ENCODE peak calls at places on chromosomes 3 and 15, in five cellular contexts. L is cardiac muscle cell, Y is PC-3, K is mesendoderm, F is ovary. W is an unnamed sample.

GRCh38 chr15:53758412-53758811 is 1.1 kb downstream of the WDR72 start:
- DNase-seq in L (peak; percentile 14), Y (no peak), K (peak; percentile 6), F (no peak), W (no peak)

GRCh38 chr15:67916565-67916964 is 76.7 kb upstream of the RNU6-1 start:
- DNase-seq in L (no peak), Y (no peak), K (no peak), F (no peak), W (peak; percentile 9)

GRCh38 chr3:122415762-122416654 is at the start of gene WDR5B:
- DNase-seq in L (peak; percentile 97), Y (peak; percentile 99), K (peak; percentile 99), F (peak; percentile 98), W (peak; percentile 99)

GRCh38 chr3:185150561-185150960 is 2.3 kb downstream of the C3orf70 start:
- DNase-seq in L (no peak), Y (no peak), K (no peak), F (no peak), W (no peak)

GRCh38 chr15:80931721-80932609 is 57.7 kb downstream of the MESD start:
- DNase-seq in L (no peak), Y (no peak), K (no peak), F (no peak), W (peak; percentile 80)

GRCh38 chr3:171088984-171089754 is 62.6 kb upstream of the SLC2A2 start:
- DNase-seq in L (no peak), Y (peak; percentile 83), K (peak; percentile 58), F (no peak), W (no peak)

GRCh38 chr3:195007794-195008193 is 263.2 kb downstream of the XXYLT1 start:
- DNase-seq in L (no peak), Y (no peak), K (no peak), F (no peak), W (no peak)

GRCh38 chr15:90305932-90306331 is 40.5 kb downstream of the NGRN start:
- DNase-seq in L (no peak), Y (no peak), K (no peak), F (no peak), W (no peak)

GRCh38 chr3:131386429-131386926 is 4.9 kb downstream of the NUDT16 start:
- DNase-seq in L (no peak), Y (no peak), K (peak; percentile 25), F (peak; percentile 38), W (peak; percentile 85)

GRCh38 chr3:160020057-160020711 is 31.5 kb downstream of the IL12A start:
- DNase-seq in L (no peak), Y (no peak), K (no peak), F (no peak), W (no peak)

GRCh38 chr15:22795206-22796063 is 9.0 kb downstream of the NIPA1 start:
- DNase-seq in L (no peak), Y (no peak), K (peak; percentile 80), F (no peak), W (no peak)

DNA sequence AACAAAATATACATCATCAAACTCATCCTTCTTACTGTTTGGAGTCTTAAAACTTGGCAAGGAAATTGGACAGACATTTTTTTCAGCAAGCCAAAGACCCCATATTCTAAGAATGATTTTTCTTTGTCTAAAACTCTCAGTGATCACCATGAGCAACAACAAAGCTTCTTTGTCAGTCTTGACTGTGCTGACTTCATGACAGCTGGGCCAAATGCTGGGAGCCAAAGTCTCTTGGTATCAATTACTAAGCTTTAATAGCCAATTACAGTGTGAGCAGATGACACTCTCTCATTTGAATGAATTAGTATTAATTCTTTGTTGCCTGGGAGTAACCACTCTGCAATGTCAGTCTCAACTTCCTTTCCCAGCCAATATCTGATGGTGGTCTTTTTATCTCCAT is 48.1 kb upstream of the GK5 start:
- DNase-seq in L (no peak), Y (no peak), K (no peak), F (no peak), W (no peak)
- H3K4me1 ChIP-seq in L (no peaks in the 10 kb centered on the region), Y (no peaks in the 10 kb centered on the region), K (no peaks in the 10 kb centered on the region), F (no peaks in the 10 kb centered on the region), W (no peaks in the 10 kb centered on the region)

DNA sequence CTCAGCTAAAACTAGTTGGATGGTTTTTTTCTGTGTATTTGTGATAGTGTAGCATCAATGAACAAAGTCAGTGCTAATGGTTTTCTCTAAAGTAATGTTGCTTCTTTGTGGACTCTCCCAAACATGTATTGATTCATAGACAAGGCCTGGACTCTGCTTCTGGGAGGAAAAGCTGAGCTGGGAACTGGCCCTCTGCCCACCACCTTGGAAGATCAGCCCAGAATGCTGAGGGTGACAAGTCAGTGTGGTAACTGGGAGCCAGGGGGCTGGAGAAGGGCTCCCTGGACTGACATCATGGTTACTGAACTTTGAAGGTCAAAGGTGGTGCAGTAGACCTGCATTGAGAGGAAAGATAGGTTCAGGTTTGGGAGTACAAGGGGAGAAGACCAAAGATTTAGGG is 3.0 kb downstream of the ARHGAP31 start:
- DNase-seq in L (no peak), Y (peak; percentile 27), K (no peak), F (peak; percentile 40), W (no peak)
- H3K27ac ChIP-seq in L (peak overlapping the region; percentile 90), Y (no peak overlapping the region), K (no peak overlapping the region), F (no peak overlapping the region), W (peak overlapping the region; percentile 99)

DNA sequence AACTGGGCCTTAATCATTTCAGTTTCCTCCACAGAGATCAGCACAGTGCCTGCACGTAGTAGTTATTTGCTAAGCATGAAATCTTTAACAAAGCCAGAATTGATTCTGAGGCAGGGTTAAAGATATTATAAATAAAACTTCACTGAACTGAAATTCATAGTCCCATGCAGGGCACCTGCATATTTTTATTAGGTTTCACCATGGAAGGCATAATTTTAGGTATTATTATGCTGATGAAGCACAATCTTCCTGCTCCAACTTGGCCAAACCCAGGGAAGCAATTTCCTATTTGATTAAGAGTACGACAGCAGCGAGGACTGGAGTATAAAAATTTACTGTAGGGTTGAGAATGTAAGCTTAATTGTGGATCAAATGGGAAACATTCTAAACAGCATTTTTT is 1070.4 kb upstream of the CFAP20DC start:
- DNase-seq in L (no peak), Y (no peak), K (no peak), F (no peak), W (no peak)
- H3K36me3 ChIP-seq in L (no peaks in the 10 kb centered on the region), Y (no peaks in the 10 kb centered on the region), K (no peaks in the 10 kb centered on the region), F (no peaks in the 10 kb centered on the region), W (no peaks in the 10 kb centered on the region)

GRCh38 chr15:74332011-74332410 is 35.4 kb downstream of the CYP11A1 start:
- DNase-seq in L (no peak), Y (no peak), K (peak; percentile 47), F (no peak), W (no peak)
- H3K4me1 ChIP-seq in L (no peaks in the 10 kb centered on the region), Y (peaks cover 4% of the 10 kb centered on the region), K (peaks cover 3% of the 10 kb centered on the region), F (no peaks in the 10 kb centered on the region), W (no peaks in the 10 kb centered on the region)

GRCh38 chr3:129117134-129117533 is 4.5 kb downstream of the RAB43 start:
- DNase-seq in L (no peak), Y (no peak), K (no peak), F (no peak), W (no peak)

GRCh38 chr3:129112308-129113052 is 9.1 kb downstream of the RAB43 start:
- DNase-seq in L (no peak), Y (no peak), K (peak; percentile 80), F (no peak), W (no peak)

GRCh38 chr3:129118745-129119144 is 2.9 kb downstream of the RAB43 start:
- DNase-seq in L (no peak), Y (no peak), K (no peak), F (no peak), W (no peak)

GRCh38 chr3:129116482-129116946 is 5.1 kb downstream of the RAB43 start:
- DNase-seq in L (peak; percentile 6), Y (no peak), K (peak; percentile 63), F (no peak), W (no peak)

DNA sequence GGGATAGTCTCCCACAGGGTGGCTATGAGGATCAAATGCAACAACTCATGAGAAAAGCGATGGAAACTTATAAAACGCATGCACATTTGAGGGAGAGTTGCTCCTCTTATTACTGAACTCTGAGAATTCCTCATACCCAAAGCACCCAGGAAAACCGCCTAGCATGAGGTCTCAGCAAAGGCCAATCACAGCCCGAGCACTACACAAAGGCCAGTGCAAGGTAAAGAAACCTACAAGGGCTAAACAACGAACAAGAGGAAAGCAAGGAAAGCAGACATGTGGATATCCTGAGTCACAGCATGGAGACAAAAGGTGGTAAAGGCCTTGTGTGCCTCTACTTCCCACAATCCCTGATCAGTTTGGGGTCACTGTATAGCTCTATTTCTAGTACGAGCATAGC is 7.1 kb downstream of the RAB43 start:
- DNase-seq in L (no peak), Y (no peak), K (no peak), F (no peak), W (no peak)
- H3K27ac ChIP-seq in L (no peak overlapping the region), Y (no peak overlapping the region), K (no peak overlapping the region), F (no peak overlapping the region), W (no peak overlapping the region)

DNA sequence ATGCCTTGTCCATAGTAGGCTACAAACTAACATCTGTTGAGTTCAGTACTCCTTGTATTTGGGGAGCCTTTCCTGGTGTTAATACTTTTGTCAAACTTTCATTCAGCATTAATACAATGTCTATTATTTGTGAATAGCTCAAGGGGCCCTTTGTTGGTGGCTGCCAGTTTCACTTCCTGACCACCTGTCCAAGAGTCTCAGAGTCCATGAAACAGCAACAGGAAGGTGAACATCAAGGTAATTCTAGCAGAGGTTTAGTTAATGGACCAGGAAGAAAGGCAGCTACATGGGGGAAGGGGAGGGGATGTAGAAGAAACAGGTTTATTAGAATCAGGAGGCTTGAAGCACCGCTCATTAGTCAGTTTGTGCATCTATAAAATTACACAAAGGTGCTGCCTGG is 386.9 kb downstream of the PDCD6IP start:
- DNase-seq in L (no peak), Y (no peak), K (no peak), F (no peak), W (no peak)
- H3K36me3 ChIP-seq in L (no peaks in the 10 kb centered on the region), Y (no peaks in the 10 kb centered on the region), K (no peaks in the 10 kb centered on the region), F (no peaks in the 10 kb centered on the region), W (no peaks in the 10 kb centered on the region)

GRCh38 chr3:188253123-188253793 is 99.3 kb downstream of the LPP start:
- DNase-seq in L (no peak), Y (no peak), K (no peak), F (no peak), W (no peak)

GRCh38 chr3:188253800-188254452 is 100.0 kb downstream of the LPP start:
- DNase-seq in L (no peak), Y (no peak), K (peak; percentile 56), F (no peak), W (no peak)

GRCh38 chr3:188256764-188257163 is 102.8 kb downstream of the LPP start:
- DNase-seq in L (no peak), Y (no peak), K (no peak), F (no peak), W (no peak)

GRCh38 chr3:188254489-188255070 is 100.6 kb downstream of the LPP start:
- DNase-seq in L (no peak), Y (no peak), K (no peak), F (no peak), W (no peak)

DNA sequence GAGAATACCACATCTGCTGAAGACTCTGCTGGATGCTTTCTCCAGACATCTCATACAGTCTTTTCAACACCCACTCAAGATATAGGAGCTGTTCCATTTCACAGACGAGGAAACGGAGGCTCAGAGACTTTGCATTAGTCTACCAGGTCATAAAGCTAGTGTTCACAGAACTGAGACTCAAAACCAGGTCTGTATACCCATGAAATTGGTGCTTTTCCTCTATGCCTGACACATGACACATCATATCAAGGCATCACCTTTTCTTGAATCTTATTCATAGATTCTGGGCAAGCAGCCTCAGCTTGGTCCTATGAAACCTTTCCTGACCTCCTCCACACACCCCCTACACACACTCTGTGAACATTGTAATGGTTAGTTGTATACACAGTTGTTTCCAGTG is 101.2 kb downstream of the LPP start:
- DNase-seq in L (no peak), Y (no peak), K (no peak), F (no peak), W (no peak)
- H3K4me1 ChIP-seq in L (peaks cover 4% of the 10 kb centered on the region), Y (peaks cover 15% of the 10 kb centered on the region), K (peaks cover 5% of the 10 kb centered on the region), F (peaks cover 10% of the 10 kb centered on the region), W (no peaks in the 10 kb centered on the region)

W was measured in right atrium auricular region.